ENCODE peak calls at places on chromosomes 16 and 17, in seven cellular contexts. L is pancreas, Q is HL-60, F is A549, W is HCT116, K is GM12865, X is cardiac fibroblast. U is an unnamed sample.
A peak's percentile ranks its signal among the peaks of the same experiment; 100 is the strongest.

GRCh38 chr16:3022697-3023414 is 886 bp downstream of the HCFC1R1 start:
- DNase-seq in L (peak; percentile 51), Q (no peak), F (no peak), W (no peak), K (peak; percentile 52), X (peak; percentile 75), U (no peak)

GRCh38 chr16:27259710-27260109 is 8.9 kb downstream of the NSMCE1 start:
- DNase-seq in L (no peak), Q (no peak), F (no peak), W (no peak), K (no peak), X (no peak), U (no peak)

GRCh38 chr17:80352216-80352895 is 62.6 kb upstream of the ENDOV start:
- DNase-seq in L (no peak), Q (no peak), F (no peak), W (no peak), K (no peak), X (no peak), U (no peak)

GRCh38 chr17:80346498-80347275 is 68.3 kb upstream of the ENDOV start:
- DNase-seq in L (no peak), Q (no peak), F (no peak), W (no peak), K (no peak), X (no peak), U (no peak)

GRCh38 chr16:63461248-63461841 is 1425.1 kb upstream of the CDH8 start:
- DNase-seq in L (no peak), Q (no peak), F (no peak), W (no peak), K (no peak), X (peak; percentile 61), U (no peak)

GRCh38 chr17:36089888-36090836 is at the start of gene CCL3:
- DNase-seq in L (no peak), Q (peak; percentile 74), F (no peak), W (no peak), K (peak; percentile 95), X (no peak), U (no peak)

GRCh38 chr16:85556456-85557082 is 56.6 kb upstream of the GSE1 start:
- DNase-seq in L (peak; percentile 72), Q (no peak), F (peak; percentile 53), W (no peak), K (peak; percentile 81), X (peak; percentile 37), U (peak; percentile 39)

GRCh38 chr17:59753522-59754467 is 46.3 kb downstream of the VMP1 start:
- DNase-seq in L (no peak), Q (peak; percentile 36), F (peak; percentile 81), W (peak; percentile 88), K (peak; percentile 88), X (peak; percentile 93), U (peak; percentile 21)

GRCh38 chr17:36118477-36119353 is 15.1 kb downstream of the CCL4 start:
- DNase-seq in L (no peak), Q (no peak), F (peak; percentile 19), W (no peak), K (no peak), X (no peak), U (no peak)

GRCh38 chr16:12320298-12320706 is 343.8 kb downstream of the SNX29 start:
- DNase-seq in L (no peak), Q (no peak), F (no peak), W (no peak), K (no peak), X (no peak), U (no peak)

GRCh38 chr16:81421536-81421935 is 23.1 kb upstream of the CMIP start:
- DNase-seq in L (no peak), Q (no peak), F (no peak), W (no peak), K (no peak), X (no peak), U (no peak)

GRCh38 chr17:63486317-63487013 is 9.6 kb downstream of the ACE start:
- DNase-seq in L (no peak), Q (no peak), F (no peak), W (no peak), K (no peak), X (no peak), U (no peak)

GRCh38 chr16:8679156-8679555 is 4.7 kb downstream of the ABAT start:
- DNase-seq in L (no peak), Q (no peak), F (no peak), W (no peak), K (no peak), X (no peak), U (peak; percentile 38)

GRCh38 chr16:12879812-12880211 is 21.6 kb upstream of the SHISA9 start:
- DNase-seq in L (no peak), Q (no peak), F (no peak), W (no peak), K (no peak), X (no peak), U (no peak)

GRCh38 chr17:65576939-65577338 is 15.5 kb upstream of the AXIN2 start:
- DNase-seq in L (no peak), Q (no peak), F (no peak), W (no peak), K (no peak), X (no peak), U (no peak)

GRCh38 chr17:30450125-30451027 is 26.8 kb upstream of the GOSR1 start:
- DNase-seq in L (no peak), Q (no peak), F (peak; percentile 61), W (no peak), K (no peak), X (peak; percentile 59), U (peak; percentile 6)

GRCh38 chr16:85090166-85090565 is 22.1 kb downstream of the CIBAR2 start:
- DNase-seq in L (no peak), Q (no peak), F (no peak), W (no peak), K (no peak), X (peak; percentile 58), U (no peak)

GRCh38 chr16:9798474-9798873 is 383.8 kb downstream of the GRIN2A start:
- DNase-seq in L (no peak), Q (no peak), F (no peak), W (no peak), K (no peak), X (no peak), U (no peak)

GRCh38 chr16:9801651-9802050 is 380.6 kb downstream of the GRIN2A start:
- DNase-seq in L (no peak), Q (no peak), F (no peak), W (no peak), K (peak; percentile 4), X (no peak), U (no peak)

GRCh38 chr16:9800180-9800738 is 382.0 kb downstream of the GRIN2A start:
- DNase-seq in L (no peak), Q (no peak), F (no peak), W (no peak), K (no peak), X (no peak), U (no peak)

GRCh38 chr16:9798952-9799590 is 383.2 kb downstream of the GRIN2A start:
- DNase-seq in L (no peak), Q (no peak), F (no peak), W (no peak), K (no peak), X (no peak), U (no peak)

GRCh38 chr16:9802160-9802559 is 380.1 kb downstream of the GRIN2A start:
- DNase-seq in L (no peak), Q (no peak), F (no peak), W (no peak), K (no peak), X (no peak), U (no peak)
- TF ChIP-seq CTCF in L (no peak), Q (no peak), F (no peak), W (no peak), K (no peak), X (no peak), U (no peak)

GRCh38 chr17:79028496-79029326 is 4.7 kb downstream of the C1QTNF1 start:
- DNase-seq in L (no peak), Q (no peak), F (no peak), W (no peak), K (no peak), X (peak; percentile 62), U (no peak)
- TF ChIP-seq CTCF in L (no peak), Q (no peak), F (peak; percentile 48), W (peak; percentile 48), K (no peak), X (peak; percentile 23), U (peak; percentile 23)

DNA sequence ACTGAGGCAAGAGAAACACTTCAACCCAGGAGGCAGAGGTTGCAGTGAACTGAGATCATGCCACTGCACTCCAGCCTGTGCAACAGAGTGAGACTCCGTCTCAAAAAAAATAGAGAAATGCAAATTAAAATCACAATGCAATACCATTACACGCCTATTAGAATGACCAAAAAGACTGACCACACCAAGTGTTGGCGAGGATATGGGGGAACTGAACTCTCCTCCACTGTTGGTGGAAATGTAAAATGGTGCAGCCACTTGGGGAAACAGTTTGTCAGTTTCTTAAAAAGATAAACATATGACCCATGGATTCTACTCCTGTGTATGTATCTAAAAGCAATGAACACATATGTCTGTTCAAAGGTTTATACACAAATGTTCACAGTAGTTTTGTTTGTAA is 204.8 kb downstream of the MRTFB start:
- DNase-seq in L (no peak), Q (no peak), F (no peak), W (no peak), K (no peak), X (no peak), U (no peak)
- TF ChIP-seq CTCF in L (no peak), Q (no peak), F (no peak), W (no peak), K (no peak), X (no peak), U (no peak)

DNA sequence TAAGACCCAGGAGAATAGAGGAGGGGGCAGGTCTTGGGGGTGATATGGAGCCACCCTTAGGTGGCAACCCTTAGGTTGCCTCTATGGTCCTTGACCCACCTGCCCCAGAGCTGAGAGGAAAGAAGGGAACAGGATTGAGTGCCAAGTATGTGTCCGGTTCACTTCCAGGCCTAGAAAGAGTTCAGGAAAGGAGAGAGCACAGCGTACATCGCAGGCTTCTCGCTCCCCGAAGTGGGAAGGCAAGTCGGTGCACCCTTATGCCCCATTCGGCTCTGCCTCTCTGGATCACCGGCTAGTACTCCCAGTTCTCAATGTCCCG is 631 bp downstream of the SP6 start:
- DNase-seq in L (no peak), Q (no peak), F (no peak), W (no peak), K (no peak), X (no peak), U (no peak)
- TF ChIP-seq CTCF in L (no peak), Q (no peak), F (no peak), W (no peak), K (no peak), X (no peak), U (no peak)

GRCh38 chr17:50908860-50909764 is 43.0 kb upstream of the TOB1 start:
- DNase-seq in L (peak; percentile 93), Q (peak; percentile 69), F (no peak), W (no peak), K (no peak), X (no peak), U (peak; percentile 81)
- TF ChIP-seq CTCF in L (peak; percentile 46), Q (no peak), F (no peak), W (no peak), K (no peak), X (no peak), U (peak; percentile 22)

GRCh38 chr17:70901870-70902269 is 732.5 kb downstream of the KCNJ2 start:
- DNase-seq in L (no peak), Q (no peak), F (no peak), W (no peak), K (no peak), X (no peak), U (no peak)
- TF ChIP-seq CTCF in L (no peak), Q (no peak), F (no peak), W (no peak), K (peak; percentile 1), X (no peak), U (no peak)

GRCh38 chr16:65704866-65705265 is 583.0 kb upstream of the CDH11 start:
- DNase-seq in L (no peak), Q (no peak), F (no peak), W (no peak), K (no peak), X (no peak), U (no peak)
- TF ChIP-seq CTCF in L (no peak), Q (no peak), F (no peak), W (no peak), K (peak; percentile 29), X (peak; percentile 31), U (no peak)

U was measured in Calu3.